ENCODE peak calls at places on chromosomes 5 and 9, in eight cellular contexts. One of them, this sample, is unnamed.

GRCh38 chr5:74206571-74207550 is 433.7 kb downstream of the ENC1 start:
- DNase-seq in neural progenitor cell: peak
- DNase-seq in BJ: no peak
- DNase-seq in KG1: no peak
- DNase-seq in hippocampal formation: peak
- DNase-seq in T-helper 17 cell: no peak
- DNase-seq in endothelial cell: no peak
- DNase-seq in stimulated activated CD4-positive, alpha-beta T cell treated with anti-CD3 and anti-CD28 coated beads, Interleukin-15, amount 100 ng/mL, for 1 hour: no peak
- DNase-seq in this sample: peak

GRCh38 chr9:122158202-122158601 is 1.4 kb downstream of the NDUFA8 start:
- DNase-seq in neural progenitor cell: peak
- DNase-seq in BJ: no peak
- DNase-seq in KG1: peak
- DNase-seq in hippocampal formation: no peak
- DNase-seq in T-helper 17 cell: no peak
- DNase-seq in endothelial cell: peak
- DNase-seq in stimulated activated CD4-positive, alpha-beta T cell treated with anti-CD3 and anti-CD28 coated beads, Interleukin-15, amount 100 ng/mL, for 1 hour: no peak
- DNase-seq in this sample: no peak

GRCh38 chr9:17191095-17191494 is 56.3 kb downstream of the CNTLN start:
- DNase-seq in neural progenitor cell: no peak
- DNase-seq in BJ: no peak
- DNase-seq in KG1: no peak
- DNase-seq in hippocampal formation: no peak
- DNase-seq in T-helper 17 cell: no peak
- DNase-seq in endothelial cell: no peak
- DNase-seq in stimulated activated CD4-positive, alpha-beta T cell treated with anti-CD3 and anti-CD28 coated beads, Interleukin-15, amount 100 ng/mL, for 1 hour: no peak
- DNase-seq in this sample: no peak

GRCh38 chr9:91858670-91859030 is 91.4 kb downstream of the ROR2 start:
- DNase-seq in neural progenitor cell: no peak
- DNase-seq in BJ: no peak
- DNase-seq in KG1: no peak
- DNase-seq in hippocampal formation: no peak
- DNase-seq in T-helper 17 cell: no peak
- DNase-seq in endothelial cell: no peak
- DNase-seq in stimulated activated CD4-positive, alpha-beta T cell treated with anti-CD3 and anti-CD28 coated beads, Interleukin-15, amount 100 ng/mL, for 1 hour: no peak
- DNase-seq in this sample: no peak

GRCh38 chr5:97554992-97555981 is 372.2 kb upstream of the RIOK2 start:
- DNase-seq in neural progenitor cell: no peak
- DNase-seq in BJ: no peak
- DNase-seq in KG1: no peak
- DNase-seq in hippocampal formation: peak
- DNase-seq in T-helper 17 cell: no peak
- DNase-seq in endothelial cell: no peak
- DNase-seq in stimulated activated CD4-positive, alpha-beta T cell treated with anti-CD3 and anti-CD28 coated beads, Interleukin-15, amount 100 ng/mL, for 1 hour: no peak
- DNase-seq in this sample: no peak

GRCh38 chr5:150105898-150106615 is 19.7 kb upstream of the CSF1R start:
- DNase-seq in neural progenitor cell: no peak
- DNase-seq in BJ: no peak
- DNase-seq in KG1: no peak
- DNase-seq in hippocampal formation: no peak
- DNase-seq in T-helper 17 cell: no peak
- DNase-seq in endothelial cell: no peak
- DNase-seq in stimulated activated CD4-positive, alpha-beta T cell treated with anti-CD3 and anti-CD28 coated beads, Interleukin-15, amount 100 ng/mL, for 1 hour: no peak
- DNase-seq in this sample: no peak

GRCh38 chr9:78831726-78832125 is 534.8 kb downstream of the PSAT1 start:
- DNase-seq in neural progenitor cell: no peak
- DNase-seq in BJ: no peak
- DNase-seq in KG1: no peak
- DNase-seq in hippocampal formation: no peak
- DNase-seq in T-helper 17 cell: no peak
- DNase-seq in endothelial cell: no peak
- DNase-seq in stimulated activated CD4-positive, alpha-beta T cell treated with anti-CD3 and anti-CD28 coated beads, Interleukin-15, amount 100 ng/mL, for 1 hour: no peak
- DNase-seq in this sample: no peak

GRCh38 chr5:102638912-102639652 is 116.0 kb upstream of the PAM start:
- DNase-seq in neural progenitor cell: no peak
- DNase-seq in BJ: no peak
- DNase-seq in KG1: no peak
- DNase-seq in hippocampal formation: no peak
- DNase-seq in T-helper 17 cell: no peak
- DNase-seq in endothelial cell: no peak
- DNase-seq in stimulated activated CD4-positive, alpha-beta T cell treated with anti-CD3 and anti-CD28 coated beads, Interleukin-15, amount 100 ng/mL, for 1 hour: no peak
- DNase-seq in this sample: no peak

GRCh38 chr5:1004598-1005361 is 3.8 kb upstream of the NKD2 start:
- DNase-seq in neural progenitor cell: peak
- DNase-seq in BJ: no peak
- DNase-seq in KG1: no peak
- DNase-seq in hippocampal formation: peak
- DNase-seq in T-helper 17 cell: peak
- DNase-seq in endothelial cell: peak
- DNase-seq in stimulated activated CD4-positive, alpha-beta T cell treated with anti-CD3 and anti-CD28 coated beads, Interleukin-15, amount 100 ng/mL, for 1 hour: no peak
- DNase-seq in this sample: no peak

GRCh38 chr5:157540707-157541451 is 34.7 kb downstream of the ADAM19 start:
- DNase-seq in neural progenitor cell: peak
- DNase-seq in BJ: no peak
- DNase-seq in KG1: no peak
- DNase-seq in hippocampal formation: no peak
- DNase-seq in T-helper 17 cell: no peak
- DNase-seq in endothelial cell: peak
- DNase-seq in stimulated activated CD4-positive, alpha-beta T cell treated with anti-CD3 and anti-CD28 coated beads, Interleukin-15, amount 100 ng/mL, for 1 hour: no peak
- DNase-seq in this sample: no peak

GRCh38 chr5:38426493-38426892 is 130.0 kb downstream of the LIFR start:
- DNase-seq in neural progenitor cell: no peak
- DNase-seq in BJ: no peak
- DNase-seq in KG1: no peak
- DNase-seq in hippocampal formation: no peak
- DNase-seq in T-helper 17 cell: no peak
- DNase-seq in endothelial cell: no peak
- DNase-seq in stimulated activated CD4-positive, alpha-beta T cell treated with anti-CD3 and anti-CD28 coated beads, Interleukin-15, amount 100 ng/mL, for 1 hour: no peak
- DNase-seq in this sample: no peak

GRCh38 chr5:138452720-138453119 is 12.6 kb upstream of the EGR1 start:
- DNase-seq in neural progenitor cell: no peak
- DNase-seq in BJ: no peak
- DNase-seq in KG1: no peak
- DNase-seq in hippocampal formation: no peak
- DNase-seq in T-helper 17 cell: no peak
- DNase-seq in endothelial cell: no peak
- DNase-seq in stimulated activated CD4-positive, alpha-beta T cell treated with anti-CD3 and anti-CD28 coated beads, Interleukin-15, amount 100 ng/mL, for 1 hour: no peak
- DNase-seq in this sample: no peak

GRCh38 chr5:136215812-136216211 is 22.9 kb upstream of the SMIM32 start:
- DNase-seq in neural progenitor cell: no peak
- DNase-seq in BJ: no peak
- DNase-seq in KG1: no peak
- DNase-seq in hippocampal formation: no peak
- DNase-seq in T-helper 17 cell: no peak
- DNase-seq in endothelial cell: no peak
- DNase-seq in stimulated activated CD4-positive, alpha-beta T cell treated with anti-CD3 and anti-CD28 coated beads, Interleukin-15, amount 100 ng/mL, for 1 hour: no peak
- DNase-seq in this sample: no peak

GRCh38 chr9:87816041-87816440 is 66.6 kb upstream of the SPATA31E1 start:
- DNase-seq in neural progenitor cell: no peak
- DNase-seq in BJ: no peak
- DNase-seq in KG1: no peak
- DNase-seq in hippocampal formation: no peak
- DNase-seq in T-helper 17 cell: no peak
- DNase-seq in endothelial cell: no peak
- DNase-seq in stimulated activated CD4-positive, alpha-beta T cell treated with anti-CD3 and anti-CD28 coated beads, Interleukin-15, amount 100 ng/mL, for 1 hour: no peak
- DNase-seq in this sample: peak

GRCh38 chr5:136032564-136032963 is 3.8 kb downstream of the TGFBI start:
- DNase-seq in neural progenitor cell: no peak
- DNase-seq in BJ: no peak
- DNase-seq in KG1: no peak
- DNase-seq in hippocampal formation: no peak
- DNase-seq in T-helper 17 cell: no peak
- DNase-seq in endothelial cell: no peak
- DNase-seq in stimulated activated CD4-positive, alpha-beta T cell treated with anti-CD3 and anti-CD28 coated beads, Interleukin-15, amount 100 ng/mL, for 1 hour: no peak
- DNase-seq in this sample: no peak

GRCh38 chr5:7850241-7850532 is 746 bp downstream of the CFAP90 start:
- DNase-seq in neural progenitor cell: no peak
- DNase-seq in BJ: no peak
- DNase-seq in KG1: no peak
- DNase-seq in hippocampal formation: no peak
- DNase-seq in T-helper 17 cell: peak
- DNase-seq in endothelial cell: no peak
- DNase-seq in stimulated activated CD4-positive, alpha-beta T cell treated with anti-CD3 and anti-CD28 coated beads, Interleukin-15, amount 100 ng/mL, for 1 hour: no peak
- DNase-seq in this sample: peak

GRCh38 chr9:92188969-92189781 is 74.0 kb upstream of the SPTLC1 start:
- DNase-seq in neural progenitor cell: no peak
- DNase-seq in BJ: no peak
- DNase-seq in KG1: no peak
- DNase-seq in hippocampal formation: no peak
- DNase-seq in T-helper 17 cell: no peak
- DNase-seq in endothelial cell: no peak
- DNase-seq in stimulated activated CD4-positive, alpha-beta T cell treated with anti-CD3 and anti-CD28 coated beads, Interleukin-15, amount 100 ng/mL, for 1 hour: no peak
- DNase-seq in this sample: no peak

GRCh38 chr5:171418316-171418981 is 998 bp upstream of the FGF18 start:
- DNase-seq in neural progenitor cell: peak
- DNase-seq in BJ: peak
- DNase-seq in KG1: peak
- DNase-seq in hippocampal formation: peak
- DNase-seq in T-helper 17 cell: peak
- DNase-seq in endothelial cell: peak
- DNase-seq in stimulated activated CD4-positive, alpha-beta T cell treated with anti-CD3 and anti-CD28 coated beads, Interleukin-15, amount 100 ng/mL, for 1 hour: no peak
- DNase-seq in this sample: peak

GRCh38 chr9:137371966-137372651 is 50.9 kb downstream of the EXD3 start:
- DNase-seq in neural progenitor cell: no peak
- DNase-seq in BJ: no peak
- DNase-seq in KG1: no peak
- DNase-seq in hippocampal formation: no peak
- DNase-seq in T-helper 17 cell: no peak
- DNase-seq in endothelial cell: no peak
- DNase-seq in stimulated activated CD4-positive, alpha-beta T cell treated with anti-CD3 and anti-CD28 coated beads, Interleukin-15, amount 100 ng/mL, for 1 hour: no peak
- DNase-seq in this sample: no peak

GRCh38 chr9:127131871-127132270 is 9.4 kb upstream of the ANGPTL2 start:
- DNase-seq in neural progenitor cell: no peak
- DNase-seq in BJ: no peak
- DNase-seq in KG1: no peak
- DNase-seq in hippocampal formation: no peak
- DNase-seq in T-helper 17 cell: no peak
- DNase-seq in endothelial cell: no peak
- DNase-seq in stimulated activated CD4-positive, alpha-beta T cell treated with anti-CD3 and anti-CD28 coated beads, Interleukin-15, amount 100 ng/mL, for 1 hour: no peak
- DNase-seq in this sample: no peak

GRCh38 chr5:9149988-9150387 is 395.9 kb downstream of the SEMA5A start:
- DNase-seq in neural progenitor cell: no peak
- DNase-seq in BJ: peak
- DNase-seq in KG1: no peak
- DNase-seq in hippocampal formation: no peak
- DNase-seq in T-helper 17 cell: no peak
- DNase-seq in endothelial cell: no peak
- DNase-seq in stimulated activated CD4-positive, alpha-beta T cell treated with anti-CD3 and anti-CD28 coated beads, Interleukin-15, amount 100 ng/mL, for 1 hour: no peak
- DNase-seq in this sample: no peak

This sample was measured in NCI-H1694 treated with DMSO at 0.1 percent for 48 hours.